ENCODE peak calls at places on chromosomes 5 and 9, in five cellular contexts. X is uterus, E is heart right ventricle, Z is AG09309, Q is HepG2. H is an unnamed sample.

GRCh38 chr9:90010793-90011192 is 406.0 kb downstream of the GADD45G start:
- DNase-seq in E (no peak), X (no peak), Z (no peak), Q (no peak), H (no peak)

GRCh38 chr5:17005087-17005828 is 69.2 kb upstream of the MYO10 start:
- DNase-seq in Z (no peak), Q (no peak), E (no peak), X (no peak), H (no peak)

GRCh38 chr5:54705994-54706616 is 188.5 kb downstream of the SNX18 start:
- DNase-seq in X (no peak), Z (no peak), E (no peak), Q (no peak), H (no peak)

GRCh38 chr5:124774002-124774318 is 27.5 kb upstream of the ZNF608 start:
- DNase-seq in X (no peak), Q (no peak), Z (no peak), E (no peak), H (no peak)

GRCh38 chr5:160477266-160477970 is 55.8 kb downstream of the PTTG1 start:
- DNase-seq in Z (no peak), Q (peak), X (no peak), E (no peak), H (no peak)

GRCh38 chr5:176927562-176927961 is 28.4 kb upstream of the HK3 start:
- DNase-seq in E (no peak), X (no peak), Z (no peak), Q (no peak), H (no peak)

GRCh38 chr9:104868687-104869404 is 59.1 kb downstream of the ABCA1 start:
- DNase-seq in Z (peak), X (peak), Q (no peak), E (peak), H (no peak)

GRCh38 chr9:107024193-107024592 is 161.2 kb downstream of the ZNF462 start:
- DNase-seq in Z (no peak), X (no peak), E (no peak), Q (no peak), H (no peak)

GRCh38 chr9:136245194-136246150 is at the start of gene QSOX2:
- DNase-seq in Q (peak), X (peak), Z (no peak), E (peak), H (peak)

GRCh38 chr5:38922199-38922598 is 76.4 kb downstream of the OSMR start:
- DNase-seq in X (no peak), Z (no peak), E (peak), Q (peak), H (peak)

GRCh38 chr9:135561391-135562234 is at the start of gene PAEP:
- DNase-seq in Z (no peak), Q (peak), E (no peak), X (no peak), H (peak)

GRCh38 chr5:133779828-133780475 is 167.6 kb upstream of the FSTL4 start:
- DNase-seq in X (no peak), Q (no peak), E (no peak), Z (no peak), H (no peak)

GRCh38 chr9:5551368-5551767 is 41.0 kb downstream of the PDCD1LG2 start:
- DNase-seq in X (no peak), Q (no peak), E (no peak), Z (no peak), H (no peak)

GRCh38 chr5:75681125-75681830 is 36.0 kb downstream of the POC5 start:
- DNase-seq in Z (peak), Q (peak), X (no peak), E (no peak), H (peak)

GRCh38 chr5:79076819-79077218 is 7.3 kb downstream of the BHMT2 start:
- DNase-seq in E (no peak), X (no peak), Z (no peak), Q (no peak), H (no peak)

GRCh38 chr5:79075646-79076426 is 6.3 kb downstream of the BHMT2 start:
- DNase-seq in E (peak), Q (no peak), Z (no peak), X (no peak), H (no peak)

GRCh38 chr5:79070002-79070567 is 518 bp downstream of the BHMT2 start:
- DNase-seq in Z (no peak), Q (peak), X (peak), E (peak), H (no peak)

GRCh38 chr5:79077680-79078365 is 8.3 kb downstream of the BHMT2 start:
- DNase-seq in Q (no peak), Z (no peak), E (no peak), X (no peak), H (no peak)

DNA sequence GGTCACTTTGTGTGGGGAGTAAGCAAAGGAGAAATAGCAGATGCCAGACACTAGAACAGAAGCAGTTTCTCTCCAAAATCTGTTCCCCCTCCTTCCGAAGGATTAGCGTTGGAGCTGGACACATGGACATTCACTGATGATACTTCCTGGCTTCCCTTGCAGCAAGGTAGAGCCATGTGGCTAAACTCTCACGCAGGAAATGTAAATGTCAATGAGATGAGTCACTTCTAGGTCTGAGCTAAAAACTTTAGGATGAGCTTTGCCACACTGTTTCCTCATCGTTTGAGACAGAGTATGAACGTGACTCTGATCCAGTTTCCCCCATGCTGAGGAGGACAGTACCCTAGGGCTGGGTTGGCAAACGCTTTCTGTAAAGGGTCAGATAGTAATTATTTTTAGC is 5.1 kb downstream of the BHMT2 start:
- DNase-seq in Q (peak), Z (peak), E (no peak), X (no peak), H (no peak)
- H3K4me3 ChIP-seq in Q (no peak), Z (no peak), E (no peak), X (no peak), H (no peak)

GRCh38 chr9:97848582-97849237 is 4.3 kb upstream of the FOXE1 start:
- DNase-seq in Q (no peak), E (peak), Z (no peak), X (no peak), H (no peak)
- H3K4me3 ChIP-seq in Q (no peak), E (peak), Z (no peak), X (no peak), H (no peak)

GRCh38 chr5:148484651-148485050 is 100.9 kb downstream of the FBXO38 start:
- DNase-seq in E (no peak), Q (no peak), Z (no peak), X (no peak), H (no peak)

GRCh38 chr5:148486456-148486855 is 102.7 kb downstream of the FBXO38 start:
- DNase-seq in E (no peak), X (no peak), Z (no peak), Q (no peak), H (no peak)

GRCh38 chr5:148483750-148484149 is 100.0 kb downstream of the FBXO38 start:
- DNase-seq in Q (no peak), Z (no peak), E (no peak), X (no peak), H (no peak)

GRCh38 chr5:148482196-148482595 is 98.4 kb downstream of the FBXO38 start:
- DNase-seq in E (no peak), X (no peak), Q (no peak), Z (no peak), H (no peak)

DNA sequence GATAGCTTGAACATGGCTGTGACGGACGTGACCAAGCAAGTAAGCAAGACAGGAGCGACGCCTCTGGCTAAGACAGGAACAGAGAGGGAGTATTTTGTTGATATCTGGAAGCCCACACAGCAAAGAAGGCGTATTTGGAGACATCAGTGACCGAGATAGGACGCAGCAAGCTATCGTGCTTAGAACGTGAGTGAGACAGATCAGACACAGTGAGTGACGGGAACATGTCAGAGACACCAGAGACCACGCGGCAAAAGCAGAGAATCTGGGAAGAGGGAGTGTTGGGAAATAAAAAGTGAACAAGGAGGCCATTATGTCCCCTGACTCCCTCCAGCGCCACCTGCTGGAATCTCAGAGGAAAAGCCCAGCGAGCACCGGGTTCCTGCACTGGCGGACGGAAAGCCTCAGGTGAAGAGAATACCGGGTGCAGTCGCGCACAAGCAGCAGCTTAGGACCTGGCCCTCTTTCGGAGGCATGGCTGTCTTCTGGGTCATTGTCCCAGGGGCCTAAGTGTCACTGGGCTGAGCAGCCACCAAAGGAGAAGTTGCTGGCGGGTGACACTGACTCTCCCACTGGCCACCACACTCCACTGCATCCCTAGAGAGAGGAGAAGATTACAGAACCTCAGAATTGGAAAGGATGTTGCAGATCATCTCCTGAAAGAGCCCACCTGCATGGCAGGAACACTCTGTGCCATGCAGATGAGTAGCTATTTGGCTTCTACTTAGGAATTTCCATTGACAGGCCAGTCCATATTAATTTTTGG is 99.1 kb downstream of the FBXO38 start:
- DNase-seq in E (peak), Q (peak), Z (no peak), X (no peak), H (no peak)
- H3K4me3 ChIP-seq in E (peak), Q (no peak), Z (no peak), X (no peak), H (no peak)

DNA sequence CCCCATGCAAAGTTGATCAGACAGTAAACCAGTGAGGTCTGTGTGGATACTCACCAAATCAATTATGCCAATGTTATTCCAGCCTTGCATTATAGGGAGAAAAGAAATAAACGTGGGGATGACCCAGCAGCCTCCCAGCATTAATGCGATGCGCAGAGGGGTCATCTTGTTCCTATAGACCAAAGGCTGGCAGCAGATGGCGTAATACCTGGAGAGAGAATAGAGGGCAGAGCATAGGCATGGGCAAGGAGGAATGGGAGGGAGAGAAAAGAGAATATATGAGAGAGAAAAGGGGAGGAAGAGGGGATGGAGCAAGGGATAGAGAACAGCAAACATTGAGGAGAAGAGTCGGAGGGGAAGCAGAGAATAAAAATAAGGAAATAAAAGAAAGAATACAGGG is 131.2 kb downstream of the HTR4 start:
- DNase-seq in Q (no peak), X (no peak), Z (no peak), E (no peak), H (no peak)
- H3K4me3 ChIP-seq in Q (no peak), X (no peak), Z (no peak), E (no peak), H (no peak)

GRCh38 chr9:33661186-33661585 is 134.2 kb upstream of the PRSS3 start:
- DNase-seq in X (no peak), Z (no peak), Q (no peak), E (no peak), H (no peak)
- H3K4me3 ChIP-seq in X (no peak), Z (no peak), Q (no peak), E (no peak), H (no peak)